ENCODE peak calls at places on chromosomes 11 and 22, in seven cellular contexts. M, U, T, E, A, H and X are unnamed samples.

GRCh38 chr11:28464252-28464867 is 356.2 kb downstream of the METTL15 start:
- DNase-seq in E (no peak), H (no peak), A (peak), M (peak), T (no peak), U (peak), X (no peak)

GRCh38 chr22:29483254-29483653 is 3.2 kb downstream of the NEFH start:
- DNase-seq in M (no peak), T (no peak), U (no peak), E (no peak), A (no peak), H (no peak), X (peak)

GRCh38 chr11:105960252-105961245 is 61.5 kb downstream of the MSANTD4 start:
- DNase-seq in T (no peak), U (no peak), M (no peak), A (peak), E (peak), H (peak), X (peak)

GRCh38 chr22:37019309-37020191 is at the start of the genes MPST and TST:
- DNase-seq in M (peak), H (peak), A (peak), U (peak), E (peak), T (peak), X (peak)

GRCh38 chr11:61773356-61773755 is 19.0 kb downstream of the TMEM258 start:
- DNase-seq in A (no peak), M (no peak), U (no peak), T (no peak), H (no peak), E (no peak), X (no peak)

GRCh38 chr22:50011447-50012200 is 941 bp downstream of the IL17REL start:
- DNase-seq in A (no peak), M (no peak), H (no peak), T (no peak), E (peak), U (no peak), X (peak)

GRCh38 chr11:27705873-27706820 is 5.9 kb upstream of the BDNF start:
- DNase-seq in U (peak), M (peak), E (peak), H (no peak), T (no peak), A (peak), X (peak)

GRCh38 chr11:46693597-46694012 is 6.8 kb downstream of the ARHGAP1 start:
- DNase-seq in M (peak), U (peak), T (no peak), E (no peak), H (no peak), A (peak), X (no peak)

GRCh38 chr11:832529-833113 is at the start of gene CD151:
- DNase-seq in A (peak), T (no peak), M (peak), H (peak), E (peak), U (peak), X (peak)

GRCh38 chr11:49208006-49208721 is at the start of gene FOLH1:
- DNase-seq in A (no peak), T (peak), U (no peak), H (peak), E (peak), M (no peak), X (peak)

GRCh38 chr11:61071208-61071681 is 31.0 kb upstream of the CD5 start:
- DNase-seq in A (no peak), M (no peak), E (no peak), T (no peak), H (no peak), U (no peak), X (no peak)

GRCh38 chr11:1456596-1457325 is 29.8 kb downstream of the MOB2 start:
- DNase-seq in T (no peak), M (no peak), A (peak), U (no peak), E (no peak), H (no peak), X (no peak)

GRCh38 chr11:67277231-67277961 is 11.1 kb downstream of the GRK2 start:
- DNase-seq in H (peak), M (peak), E (peak), T (no peak), U (peak), A (peak), X (peak)

GRCh38 chr22:47008208-47008885 is 245.9 kb downstream of the TBC1D22A start:
- DNase-seq in U (no peak), T (no peak), M (no peak), E (no peak), A (no peak), H (no peak), X (no peak)

GRCh38 chr11:68998390-68998911 is 14.6 kb downstream of the MRGPRF start:
- DNase-seq in U (peak), M (peak), H (no peak), T (no peak), A (no peak), E (no peak), X (peak)

GRCh38 chr22:18954333-18954732 is 18.2 kb upstream of the PRODH start:
- DNase-seq in H (peak), E (peak), T (peak), U (peak), M (peak), A (peak), X (peak)

GRCh38 chr11:57100638-57101312 is 81.0 kb upstream of the LRRC55 start:
- DNase-seq in M (no peak), H (no peak), U (no peak), E (no peak), T (no peak), A (no peak), X (no peak)

GRCh38 chr11:45964911-45965389 is 42.5 kb downstream of the LARGE2 start:
- DNase-seq in H (peak), M (peak), U (peak), E (peak), A (peak), T (peak), X (peak)

GRCh38 chr11:34653851-34654490 is 33.1 kb downstream of the EHF start:
- DNase-seq in M (peak), E (peak), T (no peak), H (no peak), U (peak), A (peak), X (no peak)

GRCh38 chr11:7520011-7520942 is 6.5 kb downstream of the PPFIBP2 start:
- DNase-seq in T (no peak), H (no peak), M (peak), U (no peak), E (no peak), A (no peak), X (no peak)

DNA sequence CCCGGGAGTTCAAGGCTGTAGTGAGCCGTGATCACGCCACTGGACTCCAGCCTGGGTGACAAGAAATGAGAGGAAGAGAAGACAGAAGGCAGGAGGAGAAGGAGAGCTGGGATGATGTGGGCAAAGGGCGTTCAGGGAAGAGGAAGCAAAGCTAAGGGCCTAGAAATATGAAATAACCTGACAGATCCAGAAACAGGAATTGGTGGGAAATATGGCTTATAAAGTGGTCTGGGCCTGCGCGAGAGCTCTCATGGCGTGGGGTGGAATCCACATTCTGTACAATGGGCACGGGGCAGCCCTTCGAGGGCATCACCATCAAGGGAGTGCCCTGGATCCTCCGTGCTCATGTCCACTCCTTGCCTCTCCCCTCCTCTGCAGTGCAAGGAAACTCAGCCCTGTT is 46.8 kb upstream of the RASSF10 start:
- DNase-seq in M (no peak), H (no peak), E (no peak), T (no peak), A (no peak), U (no peak), X (no peak)
- H3K23ac ChIP-seq in M (no peak), H (no peak), E (no peak), T (no peak), A (no peak), U (no peak), X (no peak)

GRCh38 chr11:81071641-81072040 is 1630.8 kb upstream of the TENM4 start:
- DNase-seq in A (peak), U (no peak), E (peak), T (no peak), H (no peak), M (no peak), X (no peak)

GRCh38 chr11:81070948-81071347 is 1630.1 kb upstream of the TENM4 start:
- DNase-seq in E (no peak), M (no peak), H (no peak), U (no peak), A (no peak), T (no peak), X (no peak)
- H2AK5ac ChIP-seq in E (no peak), M (no peak), H (no peak), U (no peak), A (no peak), T (no peak), X (no peak)

DNA sequence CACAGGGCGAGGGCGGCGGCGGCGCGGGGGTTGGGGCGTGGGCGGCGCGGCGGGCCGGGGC is at the start of gene RTN4R:
- DNase-seq in E (no peak), A (no peak), H (no peak), M (no peak), U (no peak), T (no peak), X (no peak)
- H3K23ac ChIP-seq in E (no peak), A (no peak), H (no peak), M (no peak), U (no peak), T (peak), X (no peak)

GRCh38 chr11:75541301-75541929 is 15.7 kb upstream of the GDPD5 start:
- DNase-seq in A (no peak), H (no peak), U (no peak), E (no peak), T (no peak), M (no peak), X (no peak)
- H2AK5ac ChIP-seq in A (no peak), H (no peak), U (peak), E (no peak), T (no peak), M (no peak), X (no peak)

DNA sequence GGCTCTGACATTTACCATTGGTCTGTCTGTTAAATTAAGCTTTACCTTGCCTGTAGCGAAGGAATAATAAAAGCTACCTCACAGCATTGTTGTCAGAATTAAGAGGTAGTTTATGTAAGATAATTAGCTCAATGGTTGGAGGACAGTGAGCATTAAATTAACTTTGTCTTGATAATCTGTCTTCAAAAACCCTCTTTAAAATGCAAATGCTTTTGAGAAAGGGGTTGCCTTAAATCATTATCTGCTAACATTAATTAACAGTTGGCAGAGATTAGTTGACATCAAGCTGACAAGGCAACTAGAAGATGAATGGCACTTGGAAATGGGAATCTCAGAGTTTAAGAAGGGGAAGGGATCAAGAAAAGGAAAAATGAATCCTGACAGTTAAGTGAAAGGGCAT is 761.1 kb upstream of the ARHGAP42 start:
- DNase-seq in T (no peak), A (no peak), U (no peak), M (no peak), E (peak), H (no peak), X (no peak)
- H3K23ac ChIP-seq in T (no peak), A (no peak), U (no peak), M (no peak), E (no peak), H (no peak), X (no peak)